ENCODE peak calls at places on chromosomes 6 and 20, in nine cellular contexts. One of them, this sample, is unnamed.

GRCh38 chr6:164208371-164208770 is 793.9 kb downstream of the QKI start:
- DNase-seq in anterior cingulate cortex: no peak
- DNase-seq in choroid plexus epithelial cell: no peak
- DNase-seq in SK-N-DZ: no peak
- DNase-seq in lower leg skin: no peak
- DNase-seq in B cell: no peak
- DNase-seq in dermis blood vessel endothelial cell: no peak
- DNase-seq in BJ: no peak
- DNase-seq in tibial nerve: no peak
- DNase-seq in this sample: no peak

GRCh38 chr6:128712898-128713297 is 170.0 kb upstream of the LAMA2 start:
- DNase-seq in choroid plexus epithelial cell: no peak
- DNase-seq in lower leg skin: no peak
- DNase-seq in tibial nerve: no peak
- DNase-seq in dermis blood vessel endothelial cell: no peak
- DNase-seq in anterior cingulate cortex: no peak
- DNase-seq in B cell: no peak
- DNase-seq in SK-N-DZ: no peak
- DNase-seq in BJ: no peak
- DNase-seq in this sample: peak

GRCh38 chr6:138517635-138518034 is 18.3 kb upstream of the NHSL1 start:
- DNase-seq in choroid plexus epithelial cell: peak
- DNase-seq in B cell: peak
- DNase-seq in lower leg skin: no peak
- DNase-seq in dermis blood vessel endothelial cell: peak
- DNase-seq in anterior cingulate cortex: no peak
- DNase-seq in SK-N-DZ: peak
- DNase-seq in BJ: no peak
- DNase-seq in tibial nerve: no peak
- DNase-seq in this sample: no peak

GRCh38 chr6:63355632-63356031 is 35.8 kb upstream of the LGSN start:
- DNase-seq in BJ: no peak
- DNase-seq in dermis blood vessel endothelial cell: no peak
- DNase-seq in choroid plexus epithelial cell: no peak
- DNase-seq in anterior cingulate cortex: no peak
- DNase-seq in lower leg skin: no peak
- DNase-seq in SK-N-DZ: no peak
- DNase-seq in B cell: no peak
- DNase-seq in tibial nerve: no peak
- DNase-seq in this sample: no peak

GRCh38 chr20:8094415-8094818 is 37.6 kb upstream of the PLCB1 start:
- DNase-seq in B cell: no peak
- DNase-seq in BJ: peak
- DNase-seq in lower leg skin: peak
- DNase-seq in dermis blood vessel endothelial cell: peak
- DNase-seq in anterior cingulate cortex: peak
- DNase-seq in SK-N-DZ: no peak
- DNase-seq in tibial nerve: peak
- DNase-seq in choroid plexus epithelial cell: peak
- DNase-seq in this sample: peak

GRCh38 chr6:116136933-116137340 is 11.0 kb upstream of the COL10A1 start:
- DNase-seq in B cell: no peak
- DNase-seq in BJ: no peak
- DNase-seq in lower leg skin: no peak
- DNase-seq in choroid plexus epithelial cell: peak
- DNase-seq in anterior cingulate cortex: no peak
- DNase-seq in dermis blood vessel endothelial cell: no peak
- DNase-seq in SK-N-DZ: no peak
- DNase-seq in tibial nerve: no peak
- DNase-seq in this sample: no peak

GRCh38 chr6:139961190-139961589 is 586.7 kb upstream of the CITED2 start:
- DNase-seq in dermis blood vessel endothelial cell: no peak
- DNase-seq in lower leg skin: no peak
- DNase-seq in anterior cingulate cortex: no peak
- DNase-seq in choroid plexus epithelial cell: no peak
- DNase-seq in BJ: no peak
- DNase-seq in tibial nerve: no peak
- DNase-seq in SK-N-DZ: no peak
- DNase-seq in B cell: no peak
- DNase-seq in this sample: no peak

GRCh38 chr20:57980526-57980925 is 247.9 kb downstream of the ANKRD60 start:
- DNase-seq in dermis blood vessel endothelial cell: no peak
- DNase-seq in choroid plexus epithelial cell: no peak
- DNase-seq in BJ: no peak
- DNase-seq in anterior cingulate cortex: no peak
- DNase-seq in SK-N-DZ: no peak
- DNase-seq in B cell: no peak
- DNase-seq in lower leg skin: no peak
- DNase-seq in tibial nerve: no peak
- DNase-seq in this sample: no peak

GRCh38 chr6:159074120-159074684 is 29.4 kb upstream of the TAGAP start:
- DNase-seq in SK-N-DZ: peak
- DNase-seq in dermis blood vessel endothelial cell: peak
- DNase-seq in B cell: no peak
- DNase-seq in anterior cingulate cortex: peak
- DNase-seq in lower leg skin: peak
- DNase-seq in BJ: no peak
- DNase-seq in tibial nerve: peak
- DNase-seq in choroid plexus epithelial cell: peak
- DNase-seq in this sample: no peak

GRCh38 chr20:11248691-11249178 is 574.9 kb upstream of the JAG1 start:
- DNase-seq in BJ: no peak
- DNase-seq in lower leg skin: no peak
- DNase-seq in B cell: no peak
- DNase-seq in tibial nerve: no peak
- DNase-seq in SK-N-DZ: no peak
- DNase-seq in dermis blood vessel endothelial cell: no peak
- DNase-seq in choroid plexus epithelial cell: no peak
- DNase-seq in anterior cingulate cortex: no peak
- DNase-seq in this sample: no peak

GRCh38 chr6:5695260-5696245 is 311.2 kb downstream of the NRN1 start:
- DNase-seq in dermis blood vessel endothelial cell: peak
- DNase-seq in tibial nerve: no peak
- DNase-seq in SK-N-DZ: no peak
- DNase-seq in anterior cingulate cortex: no peak
- DNase-seq in BJ: peak
- DNase-seq in lower leg skin: no peak
- DNase-seq in choroid plexus epithelial cell: peak
- DNase-seq in B cell: no peak
- DNase-seq in this sample: no peak

GRCh38 chr6:10582774-10583508 is 61.8 kb downstream of the GCNT2 start:
- DNase-seq in anterior cingulate cortex: no peak
- DNase-seq in choroid plexus epithelial cell: no peak
- DNase-seq in dermis blood vessel endothelial cell: peak
- DNase-seq in tibial nerve: no peak
- DNase-seq in BJ: no peak
- DNase-seq in SK-N-DZ: peak
- DNase-seq in B cell: no peak
- DNase-seq in lower leg skin: no peak
- DNase-seq in this sample: no peak

GRCh38 chr20:43536817-43537440 is 21.9 kb upstream of the SGK2 start:
- DNase-seq in tibial nerve: no peak
- DNase-seq in anterior cingulate cortex: no peak
- DNase-seq in lower leg skin: peak
- DNase-seq in B cell: no peak
- DNase-seq in choroid plexus epithelial cell: peak
- DNase-seq in SK-N-DZ: no peak
- DNase-seq in dermis blood vessel endothelial cell: peak
- DNase-seq in BJ: no peak
- DNase-seq in this sample: no peak

GRCh38 chr6:126600258-126600916 is 260.5 kb downstream of the CENPW start:
- DNase-seq in B cell: no peak
- DNase-seq in dermis blood vessel endothelial cell: no peak
- DNase-seq in anterior cingulate cortex: no peak
- DNase-seq in tibial nerve: no peak
- DNase-seq in choroid plexus epithelial cell: peak
- DNase-seq in BJ: no peak
- DNase-seq in SK-N-DZ: no peak
- DNase-seq in lower leg skin: no peak
- DNase-seq in this sample: no peak

GRCh38 chr20:5002077-5002413 is 735 bp upstream of the SLC23A2 start:
- DNase-seq in SK-N-DZ: no peak
- DNase-seq in choroid plexus epithelial cell: no peak
- DNase-seq in anterior cingulate cortex: no peak
- DNase-seq in BJ: no peak
- DNase-seq in dermis blood vessel endothelial cell: no peak
- DNase-seq in lower leg skin: no peak
- DNase-seq in tibial nerve: no peak
- DNase-seq in B cell: peak
- DNase-seq in this sample: no peak

GRCh38 chr6:106360989-106361430 is 493 bp downstream of the CRYBG1 start:
- DNase-seq in dermis blood vessel endothelial cell: no peak
- DNase-seq in anterior cingulate cortex: no peak
- DNase-seq in choroid plexus epithelial cell: peak
- DNase-seq in lower leg skin: no peak
- DNase-seq in tibial nerve: no peak
- DNase-seq in BJ: no peak
- DNase-seq in B cell: peak
- DNase-seq in SK-N-DZ: no peak
- DNase-seq in this sample: no peak

GRCh38 chr20:2005831-2006426 is 12.1 kb upstream of the PDYN start:
- DNase-seq in anterior cingulate cortex: no peak
- DNase-seq in SK-N-DZ: no peak
- DNase-seq in choroid plexus epithelial cell: peak
- DNase-seq in dermis blood vessel endothelial cell: peak
- DNase-seq in tibial nerve: peak
- DNase-seq in lower leg skin: no peak
- DNase-seq in B cell: peak
- DNase-seq in BJ: no peak
- DNase-seq in this sample: no peak

GRCh38 chr6:132413501-132413805 is 12.2 kb upstream of the MOXD1 start:
- DNase-seq in anterior cingulate cortex: no peak
- DNase-seq in dermis blood vessel endothelial cell: no peak
- DNase-seq in BJ: no peak
- DNase-seq in tibial nerve: no peak
- DNase-seq in lower leg skin: no peak
- DNase-seq in B cell: no peak
- DNase-seq in SK-N-DZ: no peak
- DNase-seq in choroid plexus epithelial cell: no peak
- DNase-seq in this sample: no peak

GRCh38 chr6:116542426-116542825 is 3.1 kb downstream of the TRAPPC3L start:
- DNase-seq in B cell: no peak
- DNase-seq in SK-N-DZ: no peak
- DNase-seq in choroid plexus epithelial cell: no peak
- DNase-seq in tibial nerve: no peak
- DNase-seq in lower leg skin: no peak
- DNase-seq in anterior cingulate cortex: no peak
- DNase-seq in BJ: no peak
- DNase-seq in dermis blood vessel endothelial cell: no peak
- DNase-seq in this sample: no peak

GRCh38 chr6:28251648-28252506 is at the start of gene ZKSCAN4:
- DNase-seq in BJ: no peak
- DNase-seq in tibial nerve: peak
- DNase-seq in choroid plexus epithelial cell: peak
- DNase-seq in B cell: peak
- DNase-seq in lower leg skin: peak
- DNase-seq in anterior cingulate cortex: peak
- DNase-seq in dermis blood vessel endothelial cell: peak
- DNase-seq in SK-N-DZ: peak
- DNase-seq in this sample: peak

GRCh38 chr6:36042618-36043260 is 15.1 kb downstream of the MAPK14 start:
- DNase-seq in anterior cingulate cortex: no peak
- DNase-seq in lower leg skin: no peak
- DNase-seq in B cell: no peak
- DNase-seq in BJ: no peak
- DNase-seq in choroid plexus epithelial cell: no peak
- DNase-seq in SK-N-DZ: no peak
- DNase-seq in dermis blood vessel endothelial cell: no peak
- DNase-seq in tibial nerve: no peak
- DNase-seq in this sample: no peak

GRCh38 chr6:158939255-158940170 is 60.5 kb downstream of the RSPH3 start:
- DNase-seq in choroid plexus epithelial cell: no peak
- DNase-seq in anterior cingulate cortex: no peak
- DNase-seq in SK-N-DZ: no peak
- DNase-seq in tibial nerve: no peak
- DNase-seq in dermis blood vessel endothelial cell: peak
- DNase-seq in B cell: peak
- DNase-seq in BJ: no peak
- DNase-seq in lower leg skin: no peak
- DNase-seq in this sample: no peak

GRCh38 chr20:44714701-44715494 is at the start of gene CCN5:
- DNase-seq in lower leg skin: peak
- DNase-seq in anterior cingulate cortex: peak
- DNase-seq in B cell: no peak
- DNase-seq in tibial nerve: peak
- DNase-seq in BJ: no peak
- DNase-seq in choroid plexus epithelial cell: peak
- DNase-seq in SK-N-DZ: no peak
- DNase-seq in dermis blood vessel endothelial cell: peak
- DNase-seq in this sample: peak

GRCh38 chr6:139338845-139339244 is 35.6 kb downstream of the CITED2 start:
- DNase-seq in tibial nerve: peak
- DNase-seq in anterior cingulate cortex: no peak
- DNase-seq in choroid plexus epithelial cell: peak
- DNase-seq in lower leg skin: no peak
- DNase-seq in B cell: no peak
- DNase-seq in BJ: peak
- DNase-seq in SK-N-DZ: no peak
- DNase-seq in dermis blood vessel endothelial cell: no peak
- DNase-seq in this sample: no peak

GRCh38 chr20:62457831-62458230 is 18.0 kb downstream of the GATA5 start:
- DNase-seq in SK-N-DZ: no peak
- DNase-seq in tibial nerve: no peak
- DNase-seq in anterior cingulate cortex: no peak
- DNase-seq in choroid plexus epithelial cell: no peak
- DNase-seq in dermis blood vessel endothelial cell: no peak
- DNase-seq in BJ: no peak
- DNase-seq in B cell: no peak
- DNase-seq in lower leg skin: no peak
- DNase-seq in this sample: no peak

GRCh38 chr20:58523916-58524315 is 8.7 kb upstream of the APCDD1L start:
- DNase-seq in anterior cingulate cortex: no peak
- DNase-seq in lower leg skin: no peak
- DNase-seq in BJ: no peak
- DNase-seq in choroid plexus epithelial cell: peak
- DNase-seq in dermis blood vessel endothelial cell: no peak
- DNase-seq in B cell: no peak
- DNase-seq in SK-N-DZ: no peak
- DNase-seq in tibial nerve: no peak
- DNase-seq in this sample: no peak

GRCh38 chr6:54238407-54238806 is 69.8 kb upstream of the TINAG start:
- DNase-seq in B cell: no peak
- DNase-seq in SK-N-DZ: no peak
- DNase-seq in lower leg skin: no peak
- DNase-seq in choroid plexus epithelial cell: peak
- DNase-seq in tibial nerve: no peak
- DNase-seq in anterior cingulate cortex: no peak
- DNase-seq in dermis blood vessel endothelial cell: peak
- DNase-seq in BJ: peak
- DNase-seq in this sample: peak